ENCODE peak calls at places on chromosomes 4 and X, in eight cellular contexts. U, O, A, T, E, P, D and Z are unnamed samples. For H3K36me3 and H3K4me1, the result is how much of the 10 kb centered on the place peaks cover.

GRCh38 chr4:174215055-174215454 is 68.4 kb downstream of the FBXO8 start:
- DNase-seq in P (no peak), O (no peak), T (no peak), E (no peak), D (no peak), A (no peak), U (no peak), Z (no peak)

GRCh38 chr4:70183168-70183939 is 12.2 kb upstream of the ODAM start:
- DNase-seq in A (peak), T (no peak), D (peak), E (peak), O (peak), U (no peak), P (peak), Z (no peak)

GRCh38 chrX:56783996-56784620 is 55.1 kb downstream of the NBDY start:
- DNase-seq in U (no peak), O (no peak), T (no peak), A (no peak), E (no peak), P (no peak), D (no peak), Z (no peak)

GRCh38 chr4:123452585-123452984 is 56.0 kb downstream of the SPRY1 start:
- DNase-seq in A (no peak), T (no peak), D (peak), P (no peak), O (peak), U (peak), E (peak), Z (no peak)

GRCh38 chr4:165375465-165375864 is 3.3 kb upstream of the CPE start:
- DNase-seq in O (no peak), E (no peak), T (no peak), D (no peak), A (no peak), P (no peak), U (no peak), Z (no peak)

GRCh38 chr4:28402751-28403150 is 1542.1 kb downstream of the STIM2 start:
- DNase-seq in O (no peak), P (no peak), T (no peak), U (no peak), D (no peak), A (no peak), E (no peak), Z (no peak)

GRCh38 chr4:152850377-152850776 is 70.6 kb downstream of the ARFIP1 start:
- DNase-seq in T (no peak), D (no peak), O (peak), P (peak), E (peak), A (no peak), U (peak), Z (no peak)

GRCh38 chrX:115650916-115651315 is 89.9 kb downstream of the PLS3 start:
- DNase-seq in O (peak), D (peak), E (peak), U (no peak), T (no peak), P (peak), A (peak), Z (no peak)

GRCh38 chr4:1367936-1368289 is 20.9 kb downstream of the UVSSA start:
- DNase-seq in E (no peak), P (no peak), O (no peak), A (no peak), T (no peak), D (no peak), U (no peak), Z (no peak)

DNA sequence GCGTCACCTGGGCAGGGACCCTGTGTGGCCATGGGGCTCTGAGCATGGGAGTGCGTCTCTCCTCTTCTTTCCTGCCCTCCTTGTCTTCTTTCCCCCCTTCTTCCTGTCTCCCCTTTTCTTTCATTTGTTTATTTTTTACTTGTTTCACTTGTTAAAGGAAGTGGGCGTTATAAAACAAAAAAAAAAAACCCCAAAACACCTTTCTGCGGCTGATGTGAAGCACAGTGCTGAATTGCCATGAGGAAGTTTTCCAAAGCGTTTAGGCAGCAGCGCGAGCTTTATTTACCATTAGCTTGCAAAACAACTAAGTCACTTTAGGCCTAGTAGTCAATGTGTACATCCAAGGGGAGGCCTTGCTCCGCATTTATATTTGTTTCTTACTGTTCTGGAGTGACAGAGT is 57.0 kb downstream of the NOP14 start:
- DNase-seq in U (no peak), P (no peak), O (no peak), T (no peak), A (no peak), E (no peak), D (no peak), Z (no peak)
- H3K36me3 ChIP-seq in U (under half), P (under half), O (under half), T (half or more), A (under half), E (under half), D (half or more), Z (half or more)

GRCh38 chrX:150203249-150203647 is 159.9 kb upstream of the MAMLD1 start:
- DNase-seq in T (no peak), U (no peak), A (no peak), O (no peak), E (no peak), P (no peak), D (no peak), Z (no peak)
- H3K4me1 ChIP-seq in T (under half), U (under half), A (under half), O (under half), E (under half), P (under half), D (under half), Z (under half)

DNA sequence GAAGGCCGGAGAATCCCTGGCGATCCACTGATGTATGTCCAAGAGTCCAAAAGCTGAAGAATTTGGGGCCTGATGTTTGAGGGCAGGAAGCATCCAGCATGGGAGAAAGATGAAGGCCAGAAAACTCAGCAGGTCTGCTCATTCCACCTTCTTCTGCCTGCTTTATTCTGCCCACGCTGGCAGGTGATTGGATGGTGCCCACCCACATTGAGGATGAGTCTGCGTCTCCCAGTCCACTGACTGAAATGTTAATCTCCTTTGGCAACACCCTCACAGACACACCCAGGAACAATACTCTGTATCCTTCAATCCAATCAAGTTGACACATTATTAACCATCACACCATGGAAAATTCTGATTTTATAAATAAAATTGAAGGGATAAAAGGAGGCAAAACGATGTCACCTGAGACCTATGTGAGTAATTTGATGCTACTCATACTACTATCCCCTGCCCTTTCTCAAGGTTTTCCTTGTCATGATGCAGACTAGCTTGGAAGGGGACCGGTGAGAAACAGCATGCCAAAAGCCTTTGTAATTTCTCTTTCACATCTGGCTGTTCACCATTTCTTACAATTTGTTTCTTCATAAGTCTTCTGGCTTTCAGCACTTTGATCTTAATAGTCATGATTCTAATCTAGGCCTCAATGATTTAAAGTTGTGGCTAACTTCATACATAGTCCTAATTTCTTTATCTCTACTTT is 9.7 kb upstream of the PYURF start:
- DNase-seq in P (peak), U (no peak), A (no peak), T (no peak), O (no peak), D (no peak), E (no peak), Z (no peak)
- H3K27ac ChIP-seq in P (peak), U (no peak), A (no peak), T (no peak), O (no peak), D (no peak), E (no peak), Z (no peak)

GRCh38 chr4:40245794-40246546 is 49.1 kb downstream of the RHOH start:
- DNase-seq in O (no peak), P (peak), T (no peak), A (no peak), E (no peak), D (no peak), U (no peak), Z (no peak)
- H3K36me3 ChIP-seq in O (under half), P (under half), T (under half), A (under half), E (under half), D (under half), U (under half), Z (under half)

DNA sequence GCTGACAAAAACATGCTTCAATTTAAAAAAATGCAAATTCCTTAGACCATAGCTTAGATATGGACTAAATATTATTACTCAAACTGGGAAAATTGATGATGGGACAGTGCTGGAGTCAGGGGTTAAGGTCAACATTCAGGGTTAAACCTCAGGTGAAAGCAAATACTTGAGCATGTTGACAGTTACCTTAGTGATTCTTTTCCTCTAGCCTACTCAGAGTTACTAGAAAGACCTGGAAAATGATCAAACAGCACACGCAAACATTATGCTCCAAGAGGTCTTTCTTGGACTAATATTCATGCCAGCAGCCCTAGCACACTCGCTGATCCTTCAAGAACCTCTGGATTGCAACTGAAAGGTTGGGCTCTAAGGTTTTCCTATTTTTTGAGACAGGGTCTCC is 10.8 kb downstream of the IGFBP7 start:
- DNase-seq in T (no peak), O (no peak), E (no peak), U (no peak), A (no peak), P (no peak), D (no peak), Z (no peak)
- H3K4me1 ChIP-seq in T (half or more), O (under half), E (under half), U (under half), A (under half), P (under half), D (under half), Z (half or more)